ENCODE peak calls at places on chromosomes 1 and 21, in ten cellular contexts. One of them, this sample, is unnamed.

GRCh38 chr1:42146916-42147320 is 6.3 kb upstream of the GUCA2B start:
- DNase-seq in bronchial epithelial cell: peak
- DNase-seq in NCI-H748 treated with DMSO at 0.1 percent for 48 hours: peak
- DNase-seq in cardiac fibroblast: peak
- DNase-seq in stimulated activated CD8-positive, alpha-beta memory T cell treated with anti-CD3 and anti-CD28 coated beads, Interleukin-7, amount 100 ng/mL, for 24 hours: peak
- DNase-seq in caudate nucleus: peak
- DNase-seq in fibroblast of pulmonary artery: peak
- DNase-seq in head of caudate nucleus: peak
- DNase-seq in HTR-8/SVneo: peak
- DNase-seq in AG04450: no peak
- DNase-seq in this sample: peak

GRCh38 chr1:232143315-232143886 is 486.5 kb downstream of the SIPA1L2 start:
- DNase-seq in AG04450: no peak
- DNase-seq in cardiac fibroblast: no peak
- DNase-seq in caudate nucleus: no peak
- DNase-seq in stimulated activated CD8-positive, alpha-beta memory T cell treated with anti-CD3 and anti-CD28 coated beads, Interleukin-7, amount 100 ng/mL, for 24 hours: no peak
- DNase-seq in fibroblast of pulmonary artery: no peak
- DNase-seq in NCI-H748 treated with DMSO at 0.1 percent for 48 hours: no peak
- DNase-seq in bronchial epithelial cell: no peak
- DNase-seq in head of caudate nucleus: no peak
- DNase-seq in HTR-8/SVneo: no peak
- DNase-seq in this sample: no peak

GRCh38 chr1:66684353-66684752 is 67.9 kb upstream of the DYNLT5 start:
- DNase-seq in NCI-H748 treated with DMSO at 0.1 percent for 48 hours: no peak
- DNase-seq in bronchial epithelial cell: no peak
- DNase-seq in fibroblast of pulmonary artery: no peak
- DNase-seq in head of caudate nucleus: no peak
- DNase-seq in caudate nucleus: no peak
- DNase-seq in AG04450: no peak
- DNase-seq in cardiac fibroblast: no peak
- DNase-seq in stimulated activated CD8-positive, alpha-beta memory T cell treated with anti-CD3 and anti-CD28 coated beads, Interleukin-7, amount 100 ng/mL, for 24 hours: no peak
- DNase-seq in HTR-8/SVneo: no peak
- DNase-seq in this sample: no peak

GRCh38 chr1:211660718-211661222 is 14.7 kb downstream of the NEK2 start:
- DNase-seq in AG04450: no peak
- DNase-seq in cardiac fibroblast: no peak
- DNase-seq in NCI-H748 treated with DMSO at 0.1 percent for 48 hours: no peak
- DNase-seq in stimulated activated CD8-positive, alpha-beta memory T cell treated with anti-CD3 and anti-CD28 coated beads, Interleukin-7, amount 100 ng/mL, for 24 hours: no peak
- DNase-seq in fibroblast of pulmonary artery: no peak
- DNase-seq in head of caudate nucleus: no peak
- DNase-seq in HTR-8/SVneo: no peak
- DNase-seq in caudate nucleus: no peak
- DNase-seq in bronchial epithelial cell: no peak
- DNase-seq in this sample: no peak

GRCh38 chr1:235650341-235651169 is 971 bp upstream of the GNG4 start:
- DNase-seq in caudate nucleus: no peak
- DNase-seq in stimulated activated CD8-positive, alpha-beta memory T cell treated with anti-CD3 and anti-CD28 coated beads, Interleukin-7, amount 100 ng/mL, for 24 hours: no peak
- DNase-seq in fibroblast of pulmonary artery: no peak
- DNase-seq in head of caudate nucleus: no peak
- DNase-seq in HTR-8/SVneo: peak
- DNase-seq in cardiac fibroblast: no peak
- DNase-seq in bronchial epithelial cell: no peak
- DNase-seq in AG04450: no peak
- DNase-seq in NCI-H748 treated with DMSO at 0.1 percent for 48 hours: peak
- DNase-seq in this sample: no peak

GRCh38 chr1:111275079-111275478 is 15.6 kb upstream of the CHIA start:
- DNase-seq in AG04450: no peak
- DNase-seq in bronchial epithelial cell: peak
- DNase-seq in cardiac fibroblast: peak
- DNase-seq in NCI-H748 treated with DMSO at 0.1 percent for 48 hours: no peak
- DNase-seq in stimulated activated CD8-positive, alpha-beta memory T cell treated with anti-CD3 and anti-CD28 coated beads, Interleukin-7, amount 100 ng/mL, for 24 hours: no peak
- DNase-seq in fibroblast of pulmonary artery: peak
- DNase-seq in caudate nucleus: no peak
- DNase-seq in HTR-8/SVneo: no peak
- DNase-seq in head of caudate nucleus: peak
- DNase-seq in this sample: no peak

GRCh38 chr1:178055093-178055492 is 38.8 kb upstream of the RASAL2 start:
- DNase-seq in AG04450: no peak
- DNase-seq in HTR-8/SVneo: peak
- DNase-seq in bronchial epithelial cell: peak
- DNase-seq in head of caudate nucleus: peak
- DNase-seq in stimulated activated CD8-positive, alpha-beta memory T cell treated with anti-CD3 and anti-CD28 coated beads, Interleukin-7, amount 100 ng/mL, for 24 hours: no peak
- DNase-seq in cardiac fibroblast: peak
- DNase-seq in fibroblast of pulmonary artery: no peak
- DNase-seq in caudate nucleus: peak
- DNase-seq in NCI-H748 treated with DMSO at 0.1 percent for 48 hours: no peak
- DNase-seq in this sample: no peak

GRCh38 chr1:245086389-245086969 is 68.3 kb upstream of the KIF26B start:
- DNase-seq in AG04450: peak
- DNase-seq in fibroblast of pulmonary artery: peak
- DNase-seq in caudate nucleus: no peak
- DNase-seq in cardiac fibroblast: peak
- DNase-seq in HTR-8/SVneo: no peak
- DNase-seq in stimulated activated CD8-positive, alpha-beta memory T cell treated with anti-CD3 and anti-CD28 coated beads, Interleukin-7, amount 100 ng/mL, for 24 hours: no peak
- DNase-seq in NCI-H748 treated with DMSO at 0.1 percent for 48 hours: no peak
- DNase-seq in head of caudate nucleus: no peak
- DNase-seq in bronchial epithelial cell: peak
- DNase-seq in this sample: no peak

GRCh38 chr1:111977378-111977777 is 12.1 kb downstream of the KCND3 start:
- DNase-seq in caudate nucleus: no peak
- DNase-seq in fibroblast of pulmonary artery: no peak
- DNase-seq in head of caudate nucleus: no peak
- DNase-seq in bronchial epithelial cell: no peak
- DNase-seq in AG04450: no peak
- DNase-seq in stimulated activated CD8-positive, alpha-beta memory T cell treated with anti-CD3 and anti-CD28 coated beads, Interleukin-7, amount 100 ng/mL, for 24 hours: no peak
- DNase-seq in NCI-H748 treated with DMSO at 0.1 percent for 48 hours: no peak
- DNase-seq in HTR-8/SVneo: no peak
- DNase-seq in cardiac fibroblast: no peak
- DNase-seq in this sample: no peak

GRCh38 chr1:106926748-106927582 is 129.5 kb upstream of the PRMT6 start:
- DNase-seq in stimulated activated CD8-positive, alpha-beta memory T cell treated with anti-CD3 and anti-CD28 coated beads, Interleukin-7, amount 100 ng/mL, for 24 hours: no peak
- DNase-seq in head of caudate nucleus: no peak
- DNase-seq in NCI-H748 treated with DMSO at 0.1 percent for 48 hours: no peak
- DNase-seq in cardiac fibroblast: no peak
- DNase-seq in HTR-8/SVneo: no peak
- DNase-seq in fibroblast of pulmonary artery: peak
- DNase-seq in bronchial epithelial cell: peak
- DNase-seq in caudate nucleus: no peak
- DNase-seq in AG04450: no peak
- DNase-seq in this sample: no peak

GRCh38 chr1:223802602-223803001 is 43.1 kb downstream of the TP53BP2 start:
- DNase-seq in caudate nucleus: no peak
- DNase-seq in HTR-8/SVneo: no peak
- DNase-seq in bronchial epithelial cell: no peak
- DNase-seq in stimulated activated CD8-positive, alpha-beta memory T cell treated with anti-CD3 and anti-CD28 coated beads, Interleukin-7, amount 100 ng/mL, for 24 hours: no peak
- DNase-seq in NCI-H748 treated with DMSO at 0.1 percent for 48 hours: no peak
- DNase-seq in fibroblast of pulmonary artery: no peak
- DNase-seq in AG04450: no peak
- DNase-seq in head of caudate nucleus: peak
- DNase-seq in cardiac fibroblast: no peak
- DNase-seq in this sample: no peak

GRCh38 chr21:45954271-45954670 is 27.3 kb upstream of the COL6A1 start:
- DNase-seq in stimulated activated CD8-positive, alpha-beta memory T cell treated with anti-CD3 and anti-CD28 coated beads, Interleukin-7, amount 100 ng/mL, for 24 hours: no peak
- DNase-seq in HTR-8/SVneo: no peak
- DNase-seq in cardiac fibroblast: peak
- DNase-seq in bronchial epithelial cell: no peak
- DNase-seq in caudate nucleus: no peak
- DNase-seq in NCI-H748 treated with DMSO at 0.1 percent for 48 hours: no peak
- DNase-seq in fibroblast of pulmonary artery: peak
- DNase-seq in AG04450: no peak
- DNase-seq in head of caudate nucleus: no peak
- DNase-seq in this sample: no peak

GRCh38 chr1:18413906-18414305 is 66.8 kb upstream of the KLHDC7A start:
- DNase-seq in caudate nucleus: no peak
- DNase-seq in head of caudate nucleus: no peak
- DNase-seq in HTR-8/SVneo: no peak
- DNase-seq in cardiac fibroblast: no peak
- DNase-seq in bronchial epithelial cell: no peak
- DNase-seq in NCI-H748 treated with DMSO at 0.1 percent for 48 hours: no peak
- DNase-seq in stimulated activated CD8-positive, alpha-beta memory T cell treated with anti-CD3 and anti-CD28 coated beads, Interleukin-7, amount 100 ng/mL, for 24 hours: no peak
- DNase-seq in AG04450: no peak
- DNase-seq in fibroblast of pulmonary artery: no peak
- DNase-seq in this sample: no peak

GRCh38 chr1:116772648-116773045 is 18.4 kb downstream of the CD2 start:
- DNase-seq in AG04450: no peak
- DNase-seq in head of caudate nucleus: no peak
- DNase-seq in fibroblast of pulmonary artery: peak
- DNase-seq in stimulated activated CD8-positive, alpha-beta memory T cell treated with anti-CD3 and anti-CD28 coated beads, Interleukin-7, amount 100 ng/mL, for 24 hours: no peak
- DNase-seq in HTR-8/SVneo: no peak
- DNase-seq in NCI-H748 treated with DMSO at 0.1 percent for 48 hours: no peak
- DNase-seq in bronchial epithelial cell: peak
- DNase-seq in caudate nucleus: no peak
- DNase-seq in cardiac fibroblast: peak
- DNase-seq in this sample: no peak

GRCh38 chr1:39047374-39048229 is 21.5 kb downstream of the NDUFS5 start:
- DNase-seq in cardiac fibroblast: peak
- DNase-seq in HTR-8/SVneo: peak
- DNase-seq in head of caudate nucleus: no peak
- DNase-seq in bronchial epithelial cell: peak
- DNase-seq in NCI-H748 treated with DMSO at 0.1 percent for 48 hours: no peak
- DNase-seq in fibroblast of pulmonary artery: peak
- DNase-seq in stimulated activated CD8-positive, alpha-beta memory T cell treated with anti-CD3 and anti-CD28 coated beads, Interleukin-7, amount 100 ng/mL, for 24 hours: no peak
- DNase-seq in caudate nucleus: no peak
- DNase-seq in AG04450: peak
- DNase-seq in this sample: peak